ENCODE peak calls at places on chromosomes 7 and 10, in ten cellular contexts. C is A549, L is endothelial cell of umbilical vein, T is upper lobe of right lung, G is breast epithelium, W is heart left ventricle, Z is stomach, Q is vagina, P is sigmoid colon, K is lower lobe of right lung. X is an unnamed sample.

GRCh38 chr7:80622531-80622930 is 15.9 kb upstream of the CD36 start:
- DNase-seq in Q (no peak), C (no peak), Z (no peak), L (peak; percentile 32), W (no peak), G (no peak), T (no peak), P (no peak), K (no peak), X (no peak)

GRCh38 chr7:82289889-82290288 is 153.7 kb downstream of the CACNA2D1 start:
- DNase-seq in Z (no peak), W (no peak), G (no peak), C (no peak), P (no peak), T (no peak), Q (no peak), L (no peak), K (no peak), X (no peak)

GRCh38 chr10:86967481-86967941 is 771 bp upstream of the ADIRF start:
- DNase-seq in P (peak; percentile 61), T (no peak), W (no peak), L (no peak), C (no peak), Z (peak; percentile 17), G (no peak), Q (peak; percentile 90), K (no peak), X (no peak)

GRCh38 chr7:138889566-138889965 is 91.6 kb upstream of the ATP6V0A4 start:
- DNase-seq in K (no peak), C (no peak), P (no peak), W (no peak), T (no peak), G (no peak), Q (no peak), L (no peak), Z (no peak), X (no peak)

GRCh38 chr10:19638173-19638872 is 177.9 kb upstream of the PLXDC2 start:
- DNase-seq in P (no peak), L (no peak), Q (no peak), W (peak; percentile 42), C (peak; percentile 3), G (no peak), Z (no peak), K (no peak), T (no peak), X (no peak)

GRCh38 chr7:16838386-16838785 is 33.6 kb upstream of the AGR2 start:
- DNase-seq in P (no peak), L (no peak), W (no peak), G (no peak), Q (no peak), C (no peak), Z (no peak), T (no peak), K (no peak), X (no peak)

GRCh38 chr7:95549818-95550529 is 46.3 kb downstream of the PDK4 start:
- DNase-seq in L (peak; percentile 93), G (peak; percentile 86), C (peak; percentile 74), K (peak; percentile 89), W (peak; percentile 79), Q (peak; percentile 99), Z (peak; percentile 94), T (peak; percentile 79), P (peak; percentile 99), X (peak; percentile 97)

GRCh38 chr7:22814261-22815208 is 8.1 kb downstream of the TOMM7 start:
- DNase-seq in W (no peak), P (no peak), Q (no peak), K (no peak), G (no peak), L (no peak), Z (no peak), C (peak; percentile 52), T (no peak), X (no peak)

GRCh38 chr7:77542399-77542798 is 5.3 kb downstream of the PTPN12 start:
- DNase-seq in W (no peak), Q (no peak), C (no peak), Z (no peak), G (no peak), T (no peak), P (no peak), K (no peak), L (no peak), X (no peak)

GRCh38 chr10:35911233-35911632 is 269.1 kb upstream of the FZD8 start:
- DNase-seq in W (no peak), L (no peak), Q (no peak), P (no peak), Z (no peak), C (no peak), G (no peak), K (no peak), T (no peak), X (no peak)

GRCh38 chr7:155509725-155510551 is 36.4 kb downstream of the CNPY1 start:
- DNase-seq in C (no peak), L (no peak), P (no peak), T (peak; percentile 39), K (no peak), W (no peak), Q (no peak), G (no peak), Z (no peak), X (no peak)

GRCh38 chr10:78299861-78300453 is 266.3 kb downstream of the RPS24 start:
- DNase-seq in Q (peak; percentile 76), P (peak; percentile 75), T (peak; percentile 58), C (no peak), W (peak; percentile 36), L (peak; percentile 55), Z (no peak), K (peak; percentile 66), G (no peak), X (peak; percentile 3)
- H3K27ac ChIP-seq in Q (no peak overlapping the region), P (peak overlapping the region; percentile 73), T (peak overlapping the region; percentile 60), C (no peak overlapping the region), W (peak overlapping the region; percentile 56), L (no peak overlapping the region), Z (no peak overlapping the region), K (peak overlapping the region; percentile 62), G (no peak overlapping the region), X (no peak overlapping the region)

DNA sequence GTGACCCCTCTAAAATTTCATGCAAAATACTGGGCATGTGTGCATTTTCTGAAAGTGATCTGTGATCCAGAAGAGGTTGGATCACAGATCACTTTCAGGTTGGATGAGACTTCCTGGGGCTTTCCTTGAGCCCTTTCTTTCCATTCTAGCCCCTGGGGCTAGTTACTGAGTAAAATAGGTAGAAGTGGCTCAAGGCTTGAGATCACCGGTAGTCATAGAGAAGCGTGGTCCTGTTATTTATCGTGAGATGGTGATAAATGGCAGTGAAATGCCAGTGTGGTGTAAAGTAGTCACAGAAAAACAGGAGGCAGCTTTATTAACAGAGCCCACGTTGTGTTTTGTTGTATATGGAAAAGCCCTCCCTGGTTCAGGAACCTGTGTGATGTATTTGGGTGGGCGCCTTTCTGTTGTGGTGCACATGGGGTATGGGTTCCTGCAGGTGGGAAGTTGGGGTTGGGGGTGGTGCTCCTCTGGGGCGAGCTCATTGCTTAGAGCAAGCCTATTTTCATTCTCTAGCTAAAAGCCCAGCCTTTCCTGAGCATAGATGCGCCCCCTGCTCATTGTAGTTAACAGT is 34.0 kb upstream of the SH2D4B start:
- DNase-seq in W (no peak), G (no peak), C (no peak), T (no peak), L (no peak), Q (no peak), Z (no peak), K (no peak), P (no peak), X (no peak)
- H3K4me1 ChIP-seq in W (peaks cover 96% of the 10 kb centered on the region), G (peaks cover 46% of the 10 kb centered on the region), C (peaks cover 99% of the 10 kb centered on the region), T (peaks cover 90% of the 10 kb centered on the region), L (peaks cover 94% of the 10 kb centered on the region), Q (peaks cover 77% of the 10 kb centered on the region), Z (peaks cover 93% of the 10 kb centered on the region), K (peaks cover 97% of the 10 kb centered on the region), P (peaks cover 59% of the 10 kb centered on the region), X (peaks cover 67% of the 10 kb centered on the region)

GRCh38 chr7:99949645-99950228 is 20.3 kb upstream of the GJC3 start:
- DNase-seq in C (no peak), Q (no peak), K (no peak), Z (no peak), G (no peak), L (peak; percentile 56), T (no peak), P (no peak), W (no peak), X (no peak)
- TF ChIP-seq CTCF in C (peak; percentile 25), Q (no peak), K (peak; percentile 26), Z (no peak), G (peak; percentile 75), L (peak; percentile 11), T (peak; percentile 41), P (no peak), W (peak; percentile 24), X (peak; percentile 17)

DNA sequence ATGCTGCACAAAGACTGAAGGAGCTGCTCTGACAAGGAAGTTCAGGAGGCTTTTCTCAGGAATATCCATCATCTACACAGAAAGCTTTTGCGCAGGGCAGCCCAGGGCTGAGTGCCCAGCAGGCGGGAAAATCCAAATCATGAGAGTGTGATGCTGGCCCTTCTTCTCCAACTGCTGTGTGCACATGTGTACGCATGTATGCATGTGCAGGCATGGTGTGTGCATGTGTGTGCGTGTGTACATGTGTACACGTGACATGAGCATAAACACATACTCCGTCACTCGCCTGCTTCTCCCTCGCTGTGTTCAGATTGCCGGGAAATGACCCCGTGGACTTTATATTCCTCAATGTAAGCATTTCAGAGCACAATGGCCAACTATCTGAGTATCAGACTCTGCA is 85.1 kb downstream of the PRPF18 start:
- DNase-seq in L (no peak), P (peak; percentile 21), T (no peak), Q (no peak), K (no peak), G (no peak), W (no peak), Z (no peak), C (no peak), X (no peak)
- H3K27ac ChIP-seq in L (no peak overlapping the region), P (no peak overlapping the region), T (no peak overlapping the region), Q (no peak overlapping the region), K (no peak overlapping the region), G (no peak overlapping the region), W (no peak overlapping the region), Z (no peak overlapping the region), C (no peak overlapping the region), X (no peak overlapping the region)

GRCh38 chr10:132306341-132306685 is 1.4 kb downstream of the STK32C start:
- DNase-seq in Z (no peak), C (no peak), K (peak; percentile 44), L (no peak), P (peak; percentile 40), Q (no peak), G (peak; percentile 33), W (no peak), T (peak; percentile 49), X (no peak)
- H3K4me1 ChIP-seq in Z (peaks cover 22% of the 10 kb centered on the region), C (peaks cover 16% of the 10 kb centered on the region), K (peaks cover 16% of the 10 kb centered on the region), L (no peaks in the 10 kb centered on the region), P (peaks cover 15% of the 10 kb centered on the region), Q (peaks cover 19% of the 10 kb centered on the region), G (peaks cover 4% of the 10 kb centered on the region), W (peaks cover 9% of the 10 kb centered on the region), T (peaks cover 13% of the 10 kb centered on the region), X (peaks cover 25% of the 10 kb centered on the region)